ENCODE peak calls at places on chromosome 7, in five cellular contexts. Q is hepatocyte; Y is WERI-Rb-1; L is CD4-positive, alpha-beta T cell; T is astrocyte. J is an unnamed sample.

GRCh38 chr7:51374936-51375335 is 58.3 kb upstream of the COBL start:
- DNase-seq in Y (no peak), Q (no peak), T (no peak), L (no peak), J (no peak)

GRCh38 chr7:13411641-13412040 is 577.8 kb downstream of the ETV1 start:
- DNase-seq in T (no peak), L (no peak), Q (no peak), Y (peak), J (no peak)

GRCh38 chr7:132751282-132751647 is 175.0 kb upstream of the PLXNA4 start:
- DNase-seq in T (no peak), Q (no peak), L (no peak), Y (no peak), J (no peak)

GRCh38 chr7:108211382-108212201 is 81.4 kb upstream of the LAMB4 start:
- DNase-seq in Y (peak), L (no peak), Q (no peak), T (peak), J (no peak)

GRCh38 chr7:1874522-1875389 is 204.7 kb downstream of the ELFN1 start:
- DNase-seq in L (no peak), Q (no peak), T (no peak), Y (peak), J (peak)

GRCh38 chr7:2100278-2101205 is 132.2 kb downstream of the MAD1L1 start:
- DNase-seq in L (peak), Q (peak), Y (no peak), T (no peak), J (no peak)

GRCh38 chr7:69910150-69910549 is 311.9 kb downstream of the AUTS2 start:
- DNase-seq in Q (no peak), L (no peak), T (no peak), Y (no peak), J (no peak)

GRCh38 chr7:81468516-81468915 is 301.3 kb downstream of the HGF start:
- DNase-seq in Q (no peak), T (no peak), Y (no peak), L (no peak), J (no peak)

GRCh38 chr7:53315986-53316385 is 280.6 kb downstream of the POM121L12 start:
- DNase-seq in Q (no peak), L (no peak), Y (no peak), T (no peak), J (no peak)

GRCh38 chr7:27064169-27064568 is 31.6 kb downstream of the HOXA1 start:
- DNase-seq in T (peak), Q (no peak), Y (no peak), L (no peak), J (no peak)

GRCh38 chr7:84264341-84264740 is 69.8 kb upstream of the SEMA3A start:
- DNase-seq in L (no peak), Q (no peak), T (peak), Y (no peak), J (no peak)

GRCh38 chr7:106313456-106313891 is 28.7 kb upstream of the NAMPT start:
- DNase-seq in Q (no peak), L (no peak), T (peak), Y (no peak), J (no peak)

GRCh38 chr7:108627476-108628051 is 57.9 kb downstream of the DNAJB9 start:
- DNase-seq in L (no peak), T (no peak), Y (no peak), Q (no peak), J (no peak)

DNA sequence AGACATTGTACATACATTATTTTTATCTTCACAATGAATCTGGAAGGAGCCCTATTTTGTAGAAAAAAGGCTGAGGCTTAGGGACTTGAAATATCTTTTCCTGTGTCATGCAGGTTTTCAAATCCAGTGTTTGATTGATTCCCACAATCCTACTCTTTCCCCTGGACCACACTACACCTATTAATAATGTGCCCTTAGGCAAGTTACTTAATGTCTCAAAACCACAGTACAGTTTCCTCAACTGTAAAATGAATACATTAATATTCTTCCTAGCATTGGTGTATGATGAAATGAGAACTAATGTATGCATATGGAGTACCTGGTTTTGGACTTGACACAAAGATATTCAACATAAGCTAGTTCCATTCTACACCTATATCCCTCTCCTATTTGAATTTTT is 313.3 kb upstream of the SP8 start:
- DNase-seq in Q (no peak), Y (no peak), T (no peak), L (no peak), J (no peak)
- H3K27ac ChIP-seq in Q (no peak), Y (no peak), T (no peak), L (no peak), J (no peak)

GRCh38 chr7:144747961-144748360 is 87.9 kb downstream of the TPK1 start:
- DNase-seq in L (no peak), Y (no peak), Q (no peak), T (no peak), J (no peak)
- H3K27ac ChIP-seq in L (no peak), Y (no peak), Q (no peak), T (no peak), J (no peak)

GRCh38 chr7:140674899-140675701 is 2.4 kb downstream of the ADCK2 start:
- DNase-seq in Q (peak), L (no peak), T (peak), Y (peak), J (peak)

GRCh38 chr7:140672382-140673062 is at the start of gene ADCK2:
- DNase-seq in Q (peak), Y (peak), T (no peak), L (peak), J (peak)

GRCh38 chr7:140674356-140674800 is 1.6 kb downstream of the ADCK2 start:
- DNase-seq in Q (no peak), Y (no peak), L (no peak), T (no peak), J (peak)

GRCh38 chr7:140673063-140673769 is 471 bp downstream of the ADCK2 start:
- DNase-seq in Q (peak), Y (peak), T (no peak), L (peak), J (peak)

DNA sequence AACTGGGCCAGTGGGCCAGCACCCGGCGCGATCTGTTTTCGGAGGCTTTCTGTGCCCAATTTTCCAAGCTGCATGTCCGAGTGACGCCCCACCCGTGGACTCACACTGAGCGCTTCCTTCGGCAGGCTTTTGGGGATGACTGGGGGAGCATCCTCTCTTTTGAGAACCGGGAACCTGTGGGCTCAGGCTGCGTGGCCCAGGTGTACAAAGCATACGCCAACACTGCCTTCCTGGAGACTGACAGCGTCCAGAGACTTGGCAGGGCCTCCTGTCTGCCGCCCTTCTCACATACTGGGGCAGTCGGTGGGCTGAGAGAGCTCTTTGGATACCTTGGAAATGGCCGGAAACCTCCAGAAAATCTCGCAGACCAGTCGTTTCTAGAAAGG is 1.0 kb downstream of the ADCK2 start:
- DNase-seq in T (no peak), L (no peak), Y (no peak), Q (no peak), J (peak)
- H3K27ac ChIP-seq in T (no peak), L (peak), Y (no peak), Q (peak), J (peak)

GRCh38 chr7:134887523-134887922 is 98.8 kb upstream of the AGBL3 start:
- DNase-seq in T (no peak), Q (no peak), L (no peak), Y (no peak), J (no peak)

GRCh38 chr7:134882481-134882880 is 103.0 kb downstream of the CALD1 start:
- DNase-seq in Y (no peak), T (no peak), L (no peak), Q (no peak), J (no peak)

GRCh38 chr7:134888141-134888740 is 98.1 kb upstream of the AGBL3 start:
- DNase-seq in T (no peak), L (no peak), Q (peak), Y (no peak), J (no peak)

GRCh38 chr7:134885967-134886352 is 100.3 kb upstream of the AGBL3 start:
- DNase-seq in T (peak), Y (no peak), Q (peak), L (no peak), J (no peak)

GRCh38 chr7:134886353-134887057 is 99.8 kb upstream of the AGBL3 start:
- DNase-seq in Y (no peak), L (no peak), T (peak), Q (peak), J (no peak)
- H3K27ac ChIP-seq in Y (no peak), L (no peak), T (peak), Q (peak), J (peak)

DNA sequence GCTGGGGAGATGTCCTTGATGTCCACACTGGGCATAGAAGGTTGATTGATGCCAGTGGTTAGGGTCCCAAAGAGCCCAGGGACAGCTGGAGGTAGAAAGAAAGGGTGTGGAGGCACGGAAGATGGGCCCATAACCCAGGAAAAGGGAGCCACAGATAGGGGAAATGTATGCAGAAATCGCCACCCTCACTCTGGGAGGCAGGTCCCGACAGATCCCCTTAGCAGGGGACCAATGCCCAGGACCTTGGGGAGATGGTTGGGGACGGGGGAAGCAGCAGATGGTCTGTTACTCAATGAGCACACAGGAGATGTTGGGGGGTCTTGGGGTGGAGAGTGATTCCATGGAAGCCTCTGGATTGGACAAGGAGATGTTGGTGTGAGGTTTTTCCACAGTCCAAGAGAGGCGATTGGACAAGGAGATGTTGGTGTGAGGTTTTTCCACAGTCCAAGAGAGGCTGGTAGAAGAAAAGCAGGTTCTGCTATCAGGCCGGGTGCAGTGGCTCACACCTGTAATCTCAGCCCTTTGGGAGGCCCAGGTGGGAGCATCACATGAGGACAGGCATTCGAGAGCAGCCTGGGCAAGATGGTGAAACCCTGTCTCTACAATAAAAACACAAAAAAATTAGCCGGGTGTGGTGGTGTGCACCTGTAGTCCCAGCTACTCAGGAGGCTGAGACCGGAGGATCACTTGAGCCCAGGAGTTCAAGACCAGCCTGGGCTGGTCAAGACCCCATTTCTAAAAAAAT is 7.0 kb upstream of the PPP1R35 start:
- DNase-seq in Y (no peak), Q (no peak), L (no peak), T (no peak), J (no peak)
- H3K27ac ChIP-seq in Y (no peak), Q (no peak), L (no peak), T (no peak), J (no peak)

GRCh38 chr7:130887182-130888016 is 153.4 kb upstream of the KLF14 start:
- DNase-seq in L (no peak), Q (no peak), T (peak), Y (no peak), J (no peak)
- H3K27ac ChIP-seq in L (no peak), Q (peak), T (peak), Y (no peak), J (peak)

GRCh38 chr7:116465125-116465524 is 34.4 kb upstream of the CAV2 start:
- DNase-seq in T (no peak), L (no peak), Q (no peak), Y (no peak), J (no peak)

GRCh38 chr7:116464375-116464774 is 35.2 kb upstream of the CAV2 start:
- DNase-seq in Y (no peak), L (no peak), Q (no peak), T (no peak), J (no peak)

GRCh38 chr7:116468534-116468933 is 31.0 kb upstream of the CAV2 start:
- DNase-seq in L (no peak), Q (no peak), T (no peak), Y (no peak), J (no peak)

GRCh38 chr7:116461500-116461899 is 38.0 kb upstream of the CAV2 start:
- DNase-seq in T (no peak), L (no peak), Y (no peak), Q (no peak), J (no peak)

DNA sequence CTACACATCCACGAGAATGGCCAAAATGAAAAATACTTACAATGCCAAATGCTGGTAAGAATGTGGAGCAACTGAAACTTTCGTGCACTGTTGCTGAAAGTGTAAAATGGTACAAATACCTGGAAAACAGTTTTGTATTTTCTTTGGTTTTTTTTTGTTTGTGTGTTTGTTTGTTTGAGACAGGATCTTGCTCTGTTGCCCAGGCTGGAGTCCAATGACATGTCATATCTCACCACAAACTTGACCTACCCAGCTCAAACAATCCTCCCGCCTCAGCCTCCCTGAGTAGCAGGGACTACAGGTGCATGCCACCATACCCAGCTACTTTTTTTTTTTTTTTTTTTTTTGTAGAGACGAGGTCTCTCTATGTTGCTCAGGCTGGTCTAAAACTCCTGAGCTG is 35.6 kb upstream of the CAV2 start:
- DNase-seq in L (no peak), T (no peak), Q (no peak), Y (no peak), J (no peak)
- H3K27ac ChIP-seq in L (no peak), T (no peak), Q (no peak), Y (no peak), J (no peak)

DNA sequence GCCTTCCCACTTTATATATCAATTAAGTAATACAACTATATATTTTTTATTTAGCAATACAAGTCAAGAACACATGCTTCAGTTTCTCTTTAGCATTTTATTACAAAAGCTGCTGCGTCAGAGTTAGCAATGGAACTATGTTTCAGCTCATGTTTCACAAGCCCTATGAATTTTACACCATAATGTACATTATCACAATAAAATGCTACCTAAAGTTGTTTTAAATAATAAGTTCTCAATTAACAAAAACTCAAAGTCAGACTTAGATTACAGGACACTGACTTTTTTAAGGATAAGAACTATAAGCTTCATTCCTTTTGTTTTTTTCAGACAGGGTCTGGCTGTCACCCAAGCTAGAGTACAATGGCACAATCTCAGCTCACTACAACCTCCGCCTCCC is 52.3 kb downstream of the EZH2 start:
- DNase-seq in Q (no peak), Y (no peak), T (no peak), L (no peak), J (no peak)
- H3K27ac ChIP-seq in Q (no peak), Y (no peak), T (no peak), L (no peak), J (no peak)